ENCODE peak calls at places on chromosome 1, in eight cellular contexts. X, H, S, T, P, I, O and F are unnamed samples.

GRCh38 chr1:33257388-33257758 is 1.1 kb downstream of the ZNF362 start:
- DNase-seq in P (no peak), H (no peak), X (peak; percentile 23), O (no peak), I (no peak), T (no peak), S (peak; percentile 26), F (no peak)

GRCh38 chr1:207289756-207290155 is 31.7 kb upstream of the CD55 start:
- DNase-seq in T (no peak), S (no peak), I (no peak), H (no peak), O (no peak), X (no peak), P (no peak), F (no peak)

GRCh38 chr1:116737020-116737854 is 17.0 kb upstream of the CD2 start:
- DNase-seq in P (peak; percentile 70), T (peak; percentile 54), S (peak; percentile 57), H (peak; percentile 47), O (peak; percentile 3), X (peak; percentile 65), I (peak; percentile 24), F (no peak)

GRCh38 chr1:206705187-206705586 is 20.5 kb downstream of the MAPKAPK2 start:
- DNase-seq in H (no peak), T (no peak), I (no peak), X (peak; percentile 98), S (no peak), P (peak; percentile 81), O (no peak), F (no peak)

GRCh38 chr1:107669996-107670395 is 295.0 kb downstream of the VAV3 start:
- DNase-seq in S (peak; percentile 85), H (no peak), I (no peak), O (no peak), T (no peak), P (no peak), X (peak; percentile 76), F (no peak)

GRCh38 chr1:92797961-92798360 is 13.1 kb upstream of the EVI5 start:
- DNase-seq in H (no peak), S (no peak), I (no peak), X (no peak), T (no peak), P (no peak), O (no peak), F (no peak)

GRCh38 chr1:185315364-185316108 is 1.5 kb downstream of the IVNS1ABP start:
- DNase-seq in S (peak; percentile 64), X (peak; percentile 70), T (no peak), P (peak; percentile 13), I (no peak), O (no peak), H (no peak), F (no peak)

GRCh38 chr1:212234431-212235298 is 50.5 kb upstream of the PPP2R5A start:
- DNase-seq in S (peak; percentile 38), I (peak; percentile 79), O (no peak), P (no peak), H (no peak), X (no peak), T (no peak), F (peak; percentile 87)

GRCh38 chr1:41618066-41618825 is 133.8 kb upstream of the EDN2 start:
- DNase-seq in T (no peak), P (no peak), H (no peak), X (no peak), S (peak; percentile 52), I (no peak), O (peak; percentile 89), F (no peak)

GRCh38 chr1:151611288-151611790 is 511 bp upstream of the SNX27 start:
- DNase-seq in I (no peak), O (no peak), S (no peak), H (no peak), P (no peak), T (no peak), X (peak; percentile 37), F (no peak)

GRCh38 chr1:170885551-170885950 is 49.8 kb upstream of the MROH9 start:
- DNase-seq in I (peak; percentile 44), X (no peak), H (no peak), T (no peak), P (no peak), S (no peak), O (no peak), F (no peak)